ENCODE peak calls at places on chromosomes 12 and 14, in five cellular contexts. One of them, this sample, is unnamed.
A peak's percentile ranks its signal among the peaks of the same experiment; 100 is the strongest.

GRCh38 chr14:56213288-56213687 is 95.1 kb downstream of the PELI2 start:
- DNase-seq in lung: no peak
- DNase-seq in breast epithelium: no peak
- DNase-seq in uterus: no peak
- DNase-seq in RWPE1: no peak
- DNase-seq in this sample: no peak

GRCh38 chr12:77339610-77340009 is 274.2 kb upstream of the E2F7 start:
- DNase-seq in RWPE1: no peak
- DNase-seq in breast epithelium: no peak
- DNase-seq in uterus: no peak
- DNase-seq in lung: no peak
- DNase-seq in this sample: no peak

GRCh38 chr12:53452159-53453077 is 516 bp downstream of the PCBP2 start:
- DNase-seq in lung: peak; percentile 88
- DNase-seq in RWPE1: peak; percentile 80
- DNase-seq in breast epithelium: peak; percentile 85
- DNase-seq in uterus: peak; percentile 89
- DNase-seq in this sample: no peak

GRCh38 chr14:76201162-76201561 is 49.4 kb downstream of the GPATCH2L start:
- DNase-seq in lung: no peak
- DNase-seq in uterus: no peak
- DNase-seq in breast epithelium: no peak
- DNase-seq in RWPE1: peak; percentile 88
- DNase-seq in this sample: peak; percentile 76

GRCh38 chr12:6451348-6452244 is at the start of gene TAPBPL:
- DNase-seq in lung: peak; percentile 84
- DNase-seq in breast epithelium: peak; percentile 77
- DNase-seq in RWPE1: peak; percentile 66
- DNase-seq in uterus: peak; percentile 82
- DNase-seq in this sample: no peak

GRCh38 chr14:22433059-22433458 is 156.0 kb downstream of the DAD1 start:
- DNase-seq in lung: no peak
- DNase-seq in RWPE1: no peak
- DNase-seq in breast epithelium: no peak
- DNase-seq in uterus: no peak
- DNase-seq in this sample: no peak

GRCh38 chr12:121838096-121838495 is 20.6 kb downstream of the HPD start:
- DNase-seq in lung: no peak
- DNase-seq in uterus: no peak
- DNase-seq in RWPE1: no peak
- DNase-seq in breast epithelium: no peak
- DNase-seq in this sample: no peak

GRCh38 chr14:22432348-22432976 is 156.6 kb downstream of the DAD1 start:
- DNase-seq in breast epithelium: no peak
- DNase-seq in lung: peak; percentile 51
- DNase-seq in RWPE1: peak; percentile 85
- DNase-seq in uterus: peak; percentile 62
- DNase-seq in this sample: peak; percentile 73

GRCh38 chr12:10722905-10723866 is at the start of gene YBX3:
- DNase-seq in lung: peak; percentile 89
- DNase-seq in RWPE1: peak; percentile 80
- DNase-seq in breast epithelium: peak; percentile 90
- DNase-seq in uterus: peak; percentile 89
- DNase-seq in this sample: no peak
- H3K27ac ChIP-seq in lung: peak within 1 kb of the TSS; percentile 98
- H3K27ac ChIP-seq in RWPE1: peak within 1 kb of the TSS; percentile 97
- H3K27ac ChIP-seq in breast epithelium: peak within 1 kb of the TSS; percentile 99
- H3K27ac ChIP-seq in uterus: peak within 1 kb of the TSS; percentile 92
- H3K27ac ChIP-seq in this sample: peak within 1 kb of the TSS; percentile 95

GRCh38 chr12:130075497-130076076 is 86.7 kb upstream of the FZD10 start:
- DNase-seq in RWPE1: no peak
- DNase-seq in lung: no peak
- DNase-seq in breast epithelium: no peak
- DNase-seq in uterus: no peak
- DNase-seq in this sample: no peak

GRCh38 chr12:130074661-130075406 is 87.4 kb upstream of the FZD10 start:
- DNase-seq in lung: no peak
- DNase-seq in RWPE1: no peak
- DNase-seq in uterus: no peak
- DNase-seq in breast epithelium: no peak
- DNase-seq in this sample: no peak

GRCh38 chr12:130076752-130077151 is 85.5 kb upstream of the FZD10 start:
- DNase-seq in uterus: no peak
- DNase-seq in breast epithelium: no peak
- DNase-seq in lung: no peak
- DNase-seq in RWPE1: no peak
- DNase-seq in this sample: no peak

GRCh38 chr12:130073721-130074120 is 88.5 kb upstream of the FZD10 start:
- DNase-seq in uterus: no peak
- DNase-seq in lung: no peak
- DNase-seq in breast epithelium: no peak
- DNase-seq in RWPE1: no peak
- DNase-seq in this sample: peak; percentile 72

GRCh38 chr12:130076126-130076525 is 86.1 kb upstream of the FZD10 start:
- DNase-seq in uterus: no peak
- DNase-seq in lung: no peak
- DNase-seq in breast epithelium: no peak
- DNase-seq in RWPE1: no peak
- DNase-seq in this sample: no peak
- H3K27ac ChIP-seq in uterus: no peak overlapping the region
- H3K27ac ChIP-seq in lung: no peak overlapping the region
- H3K27ac ChIP-seq in breast epithelium: no peak overlapping the region
- H3K27ac ChIP-seq in RWPE1: no peak overlapping the region
- H3K27ac ChIP-seq in this sample: no peak overlapping the region

GRCh38 chr14:104826858-104827172 is 25.9 kb downstream of the ZBTB42 start:
- DNase-seq in uterus: no peak
- DNase-seq in lung: no peak
- DNase-seq in RWPE1: no peak
- DNase-seq in breast epithelium: no peak
- DNase-seq in this sample: no peak
- H3K27ac ChIP-seq in uterus: no peak overlapping the region
- H3K27ac ChIP-seq in lung: no peak overlapping the region
- H3K27ac ChIP-seq in RWPE1: peak overlapping the region; percentile 75
- H3K27ac ChIP-seq in breast epithelium: peak overlapping the region; percentile 65
- H3K27ac ChIP-seq in this sample: no peak overlapping the region

DNA sequence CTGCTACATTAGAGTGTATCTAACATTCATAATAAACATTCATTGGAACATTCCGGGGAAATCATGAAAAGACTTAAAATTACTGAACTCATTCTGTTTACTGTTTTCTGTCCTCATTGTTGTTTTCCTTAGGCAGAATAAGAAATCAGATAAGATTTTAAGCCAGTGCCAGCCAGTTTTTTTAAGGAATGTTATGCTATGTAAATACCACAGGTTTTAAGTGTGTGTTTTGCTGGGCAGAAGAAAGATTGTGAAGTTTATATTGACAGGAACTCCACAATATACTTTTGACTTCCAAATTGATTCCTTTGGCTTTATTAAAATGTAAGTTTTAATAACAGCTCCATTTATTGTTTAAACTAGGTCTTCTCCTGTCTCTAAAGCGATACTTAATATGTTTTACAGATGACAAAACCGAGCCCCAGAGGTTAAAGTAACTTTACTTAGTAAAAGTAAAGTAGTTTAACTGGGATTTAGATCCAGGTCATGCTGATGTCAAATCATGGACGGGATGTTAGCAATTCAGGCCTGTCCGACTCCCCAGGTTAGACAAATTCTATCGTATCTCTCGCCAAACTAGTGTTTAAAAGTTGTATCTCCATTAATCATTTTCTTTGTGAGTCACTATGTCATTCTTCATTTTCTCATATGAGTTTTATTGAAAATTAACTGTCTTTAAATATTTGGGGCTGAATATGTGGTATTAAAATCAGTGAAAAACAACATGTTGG is 1.8 kb downstream of the LARP4 start:
- DNase-seq in breast epithelium: no peak
- DNase-seq in uterus: no peak
- DNase-seq in RWPE1: no peak
- DNase-seq in lung: no peak
- DNase-seq in this sample: no peak
- H3K27ac ChIP-seq in breast epithelium: peak overlapping the region; percentile 91
- H3K27ac ChIP-seq in uterus: peak overlapping the region; percentile 91
- H3K27ac ChIP-seq in RWPE1: no peak overlapping the region
- H3K27ac ChIP-seq in lung: no peak overlapping the region
- H3K27ac ChIP-seq in this sample: peak overlapping the region; percentile 78